ENCODE peak calls at places on chromosomes 13 and 19, in seven cellular contexts. K is fibroblast of lung, V is heart left ventricle, O is left ventricle myocardium inferior, J is PC-3, M is neuronal stem cell, W is GM23248. T is an unnamed sample. For H3K27me3, the result is how much of the 10 kb centered on the place peaks cover.

GRCh38 chr19:18894254-18895037 is 1.5 kb downstream of the CERS1 start:
- DNase-seq in K (peak), V (no peak), O (no peak), J (no peak), M (peak), W (peak), T (peak)

GRCh38 chr13:42553098-42554046 is 20.6 kb upstream of the TNFSF11 start:
- DNase-seq in K (peak), V (no peak), O (no peak), J (peak), M (no peak), W (peak), T (no peak)

GRCh38 chr13:52141299-52141698 is 12.4 kb upstream of the NEK5 start:
- DNase-seq in K (peak), V (no peak), O (no peak), J (no peak), M (no peak), W (peak), T (no peak)

GRCh38 chr19:58229255-58229639 is 533 bp downstream of the ZNF544 start:
- DNase-seq in K (peak), V (no peak), O (no peak), J (peak), M (no peak), W (peak), T (peak)

GRCh38 chr19:55620410-55620809 is 4.0 kb downstream of the ZNF784 start:
- DNase-seq in K (no peak), V (peak), O (no peak), J (no peak), M (no peak), W (no peak), T (no peak)

GRCh38 chr13:100513987-100514670 is 74.5 kb downstream of the GGACT start:
- DNase-seq in K (peak), V (no peak), O (no peak), J (peak), M (no peak), W (no peak), T (peak)

GRCh38 chr19:35208121-35208520 is 20.4 kb downstream of the FAM187B start:
- DNase-seq in K (no peak), V (no peak), O (no peak), J (no peak), M (no peak), W (no peak), T (no peak)

GRCh38 chr13:106297283-106297682 is 238.2 kb downstream of the EFNB2 start:
- DNase-seq in K (no peak), V (no peak), O (no peak), J (no peak), M (no peak), W (no peak), T (no peak)

GRCh38 chr13:102400619-102401125 is 1.2 kb downstream of the FGF14 start:
- DNase-seq in K (peak), V (peak), O (peak), J (no peak), M (no peak), W (peak), T (no peak)

DNA sequence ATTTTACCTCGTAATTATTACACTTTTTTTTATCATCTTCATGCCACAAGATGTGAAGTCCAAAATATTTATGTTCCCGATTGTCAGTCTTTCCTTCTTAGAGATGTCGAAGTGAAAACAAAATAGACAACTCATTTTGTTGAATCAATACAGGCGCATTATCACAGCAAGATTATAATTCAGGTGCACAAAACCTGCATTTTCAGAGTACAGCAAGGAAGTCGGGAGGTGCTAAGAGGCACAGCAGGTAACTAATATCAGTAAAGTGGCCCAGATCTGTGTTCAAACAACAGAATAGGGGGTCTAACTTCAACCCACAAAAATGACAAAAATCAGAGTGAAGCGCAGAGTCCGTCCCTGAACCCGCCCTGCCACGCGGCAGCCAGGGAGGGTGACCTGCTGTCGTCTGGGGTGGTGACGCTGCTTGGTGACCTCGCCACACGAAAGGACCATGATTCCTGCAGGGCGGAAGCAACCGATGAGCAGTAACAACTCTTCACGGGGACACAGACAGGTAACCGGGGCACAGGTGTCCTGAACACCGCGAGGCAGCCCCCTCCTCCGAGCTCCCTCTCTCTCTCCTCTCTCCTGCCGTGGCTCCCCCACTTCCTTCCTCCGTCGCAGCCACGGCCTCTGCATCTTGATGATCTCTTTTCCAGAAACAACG is 50.9 kb upstream of the SPACA7 start:
- DNase-seq in K (no peak), V (no peak), O (no peak), J (no peak), M (no peak), W (no peak), T (no peak)
- H3K27me3 ChIP-seq in K (under half), V (under half), O (under half), J (half or more), M (under half), W (under half), T (under half)

GRCh38 chr19:15875075-15875474 is 22.8 kb downstream of the CYP4F2 start:
- DNase-seq in K (no peak), V (no peak), O (no peak), J (no peak), M (no peak), W (no peak), T (no peak)
- H3K27me3 ChIP-seq in K (under half), V (under half), O (half or more), J (under half), M (under half), W (under half), T (under half)

GRCh38 chr19:17680235-17680722 is 7.9 kb downstream of the UNC13A start:
- DNase-seq in K (peak), V (peak), O (peak), J (peak), M (no peak), W (peak), T (peak)
- H3K27me3 ChIP-seq in K (under half), V (under half), O (under half), J (under half), M (under half), W (under half), T (under half)

GRCh38 chr19:30222428-30222873 is 149.7 kb upstream of the ZNF536 start:
- DNase-seq in K (no peak), V (no peak), O (no peak), J (no peak), M (no peak), W (peak), T (peak)
- H3K27me3 ChIP-seq in K (under half), V (under half), O (half or more), J (under half), M (under half), W (under half), T (half or more)

GRCh38 chr19:13012690-13013608 is 17.7 kb downstream of the NFIX start:
- DNase-seq in K (peak), V (no peak), O (peak), J (peak), M (no peak), W (peak), T (no peak)
- H3K27me3 ChIP-seq in K (under half), V (under half), O (under half), J (under half), M (half or more), W (under half), T (half or more)

DNA sequence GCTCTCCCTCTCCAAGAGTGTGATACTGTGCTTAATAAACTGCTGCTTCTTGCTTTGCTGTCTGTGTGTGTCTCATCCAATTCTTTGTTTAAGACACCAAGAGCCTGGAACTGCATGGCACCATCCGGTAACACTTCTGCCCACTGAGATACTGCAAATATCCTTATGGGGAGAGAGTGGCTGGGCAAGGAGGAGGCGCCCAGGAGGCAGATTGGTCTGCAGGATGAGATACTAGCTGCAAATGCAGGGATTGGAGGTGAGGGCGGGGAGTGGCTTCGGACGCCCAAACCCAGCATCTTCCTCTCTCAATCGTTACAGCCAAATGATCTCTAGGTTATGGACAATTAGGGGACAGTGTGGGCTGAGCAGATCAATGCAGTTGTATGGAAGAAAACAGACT is 1.7 kb upstream of the SIGLEC7 start:
- DNase-seq in K (no peak), V (no peak), O (no peak), J (no peak), M (no peak), W (no peak), T (no peak)
- H3K27me3 ChIP-seq in K (under half), V (under half), O (half or more), J (half or more), M (under half), W (under half), T (under half)